ENCODE peak calls at places on chromosomes 2 and 18, in four cellular contexts. Q is WTC11, A is HepG2, U is K562. X is an unnamed sample.

GRCh38 chr18:79260510-79260909 is 135.2 kb upstream of the NFATC1 start:
- DNase-seq in Q (no peak), A (no peak), U (peak; percentile 8), X (no peak)

GRCh38 chr18:11091746-11092145 is 57.6 kb downstream of the PIEZO2 start:
- DNase-seq in Q (no peak), A (no peak), U (no peak), X (no peak)

GRCh38 chr2:25340340-25340886 is 1.3 kb downstream of the DNMT3A start:
- DNase-seq in Q (no peak), A (no peak), U (peak; percentile 17), X (no peak)

GRCh38 chr18:50722311-50722710 is 97.5 kb downstream of the MRO start:
- DNase-seq in Q (no peak), A (no peak), U (peak; percentile 2), X (no peak)

GRCh38 chr18:23805898-23806297 is 116.6 kb downstream of the LAMA3 start:
- DNase-seq in Q (no peak), A (no peak), U (no peak), X (no peak)

GRCh38 chr2:234939976-234940375 is 11.8 kb upstream of the SH3BP4 start:
- DNase-seq in Q (no peak), A (no peak), U (no peak), X (no peak)

GRCh38 chr2:273338-273737 is 8.6 kb downstream of the ACP1 start:
- DNase-seq in Q (no peak), A (no peak), U (no peak), X (no peak)

GRCh38 chr18:12021077-12021476 is 39.8 kb downstream of the IMPA2 start:
- DNase-seq in Q (no peak), A (peak; percentile 66), U (no peak), X (no peak)

GRCh38 chr18:48975221-48975816 is 24.6 kb upstream of the SMAD7 start:
- DNase-seq in Q (no peak), A (no peak), U (no peak), X (no peak)

GRCh38 chr2:16756831-16757644 is 91.4 kb upstream of the CYRIA start:
- DNase-seq in Q (peak; percentile 81), A (peak; percentile 59), U (peak; percentile 80), X (peak; percentile 72)

GRCh38 chr2:159450180-159450579 is 163.7 kb upstream of the WDSUB1 start:
- DNase-seq in Q (no peak), A (no peak), U (no peak), X (no peak)

GRCh38 chr2:24049485-24050021 is at the start of gene FKBP1B:
- DNase-seq in Q (peak; percentile 86), A (peak; percentile 60), U (peak; percentile 80), X (peak; percentile 78)

GRCh38 chr2:78132391-78133370 is 610.5 kb upstream of the LRRTM4 start:
- DNase-seq in Q (no peak), A (no peak), U (no peak), X (no peak)

GRCh38 chr2:233007739-233008138 is 5.3 kb downstream of the NGEF start:
- DNase-seq in Q (no peak), A (no peak), U (no peak), X (no peak)

GRCh38 chr2:66570471-66570870 is 135.5 kb downstream of the MEIS1 start:
- DNase-seq in Q (no peak), A (no peak), U (no peak), X (no peak)

GRCh38 chr2:119826370-119826961 is 66.7 kb downstream of the PTPN4 start:
- DNase-seq in Q (peak; percentile 34), A (peak; percentile 54), U (peak; percentile 58), X (peak; percentile 41)

GRCh38 chr18:14285053-14285452 is 152.8 kb upstream of the ZNF519 start:
- DNase-seq in Q (no peak), A (no peak), U (no peak), X (no peak)

GRCh38 chr2:193482557-193482956 is 1287.8 kb upstream of the TMEFF2 start:
- DNase-seq in Q (no peak), A (no peak), U (no peak), X (no peak)

GRCh38 chr2:132416080-132416911 is at the start of gene GPR39:
- DNase-seq in Q (peak; percentile 74), A (peak; percentile 92), U (peak; percentile 31), X (peak; percentile 57)

GRCh38 chr18:28050561-28050960 is 126.4 kb downstream of the CDH2 start:
- DNase-seq in Q (no peak), A (no peak), U (no peak), X (no peak)

GRCh38 chr18:58996131-58996632 is 131.5 kb downstream of the ZNF532 start:
- DNase-seq in Q (no peak), A (no peak), U (no peak), X (no peak)

GRCh38 chr2:174332607-174333001 is 2.1 kb upstream of the SP9 start:
- DNase-seq in Q (peak; percentile 62), A (no peak), U (peak; percentile 43), X (peak; percentile 38)

GRCh38 chr2:24721470-24721869 is 71.7 kb downstream of the PTRHD1 start:
- DNase-seq in Q (no peak), A (no peak), U (no peak), X (no peak)

GRCh38 chr2:233700028-233700635 is 7.4 kb downstream of the UGT1A6 start:
- DNase-seq in Q (no peak), A (peak; percentile 56), U (peak; percentile 19), X (no peak)

GRCh38 chr2:48312126-48312525 is 217.8 kb upstream of the STON1 start:
- DNase-seq in Q (no peak), A (peak; percentile 25), U (no peak), X (no peak)

GRCh38 chr18:79496978-79497637 is 101.4 kb downstream of the NFATC1 start:
- DNase-seq in Q (no peak), A (no peak), U (peak; percentile 5), X (no peak)

GRCh38 chr2:104425850-104426581 is 427.9 kb upstream of the POU3F3 start:
- DNase-seq in Q (no peak), A (no peak), U (no peak), X (no peak)

GRCh38 chr18:42814184-42814583 is 301.3 kb downstream of the RIT2 start:
- DNase-seq in Q (no peak), A (no peak), U (no peak), X (no peak)

GRCh38 chr2:48799605-48800004 is 44.1 kb upstream of the LHCGR start:
- DNase-seq in Q (no peak), A (no peak), U (no peak), X (no peak)

GRCh38 chr2:127166221-127166860 is 53.8 kb downstream of the CYP27C1 start:
- DNase-seq in Q (no peak), A (no peak), U (no peak), X (no peak)
- TF ChIP-seq ELF4 in Q (no peak), A (no peak), U (no peak), X (no peak)

GRCh38 chr2:219350938-219351280 is 18.4 kb upstream of the RESP18 start:
- DNase-seq in Q (peak; percentile 38), A (no peak), U (no peak), X (no peak)
- TF ChIP-seq ELF4 in Q (no peak), A (no peak), U (no peak), X (no peak)

GRCh38 chr2:230916218-230916617 is 8.8 kb downstream of the GPR55 start:
- DNase-seq in Q (no peak), A (no peak), U (no peak), X (no peak)

GRCh38 chr2:230914886-230915285 is 10.2 kb downstream of the GPR55 start:
- DNase-seq in Q (no peak), A (no peak), U (no peak), X (no peak)

GRCh38 chr2:230913812-230914211 is 11.2 kb downstream of the GPR55 start:
- DNase-seq in Q (no peak), A (no peak), U (no peak), X (no peak)

GRCh38 chr2:230913406-230913805 is 11.6 kb downstream of the GPR55 start:
- DNase-seq in Q (no peak), A (peak; percentile 40), U (peak; percentile 56), X (peak; percentile 57)

GRCh38 chr2:230915297-230915696 is 9.7 kb downstream of the GPR55 start:
- DNase-seq in Q (no peak), A (no peak), U (no peak), X (no peak)
- TF ChIP-seq ELF4 in Q (no peak), A (no peak), U (no peak), X (no peak)

GRCh38 chr2:28664120-28664842 is 87.3 kb upstream of the PPP1CB start:
- DNase-seq in Q (no peak), A (peak; percentile 58), U (peak; percentile 52), X (no peak)

GRCh38 chr2:28661589-28662001 is 90.0 kb upstream of the PPP1CB start:
- DNase-seq in Q (no peak), A (no peak), U (no peak), X (no peak)

GRCh38 chr2:28662044-28662443 is 89.6 kb upstream of the PPP1CB start:
- DNase-seq in Q (no peak), A (no peak), U (no peak), X (no peak)

GRCh38 chr2:28662468-28663095 is 89.0 kb upstream of the PPP1CB start:
- DNase-seq in Q (no peak), A (no peak), U (no peak), X (no peak)

GRCh38 chr2:28663359-28663758 is 88.3 kb upstream of the PPP1CB start:
- DNase-seq in Q (no peak), A (peak; percentile 51), U (no peak), X (no peak)
- TF ChIP-seq ELF4 in Q (no peak), A (no peak), U (no peak), X (no peak)

GRCh38 chr2:165698621-165698946 is 95.5 kb downstream of the GALNT3 start:
- DNase-seq in Q (peak; percentile 37), A (peak; percentile 44), U (peak; percentile 12), X (peak; percentile 62)
- TF ChIP-seq ELF4 in Q (no peak), A (no peak), U (no peak), X (no peak)

GRCh38 chr2:74919827-74920226 is 38.6 kb upstream of the POLE4 start:
- DNase-seq in Q (peak; percentile 89), A (peak; percentile 31), U (peak; percentile 77), X (peak; percentile 86)
- TF ChIP-seq ELF4 in Q (no peak), A (no peak), U (no peak), X (no peak)

GRCh38 chr2:84918430-84918829 is 13.0 kb downstream of the TMSB10 start:
- DNase-seq in Q (no peak), A (no peak), U (no peak), X (no peak)

GRCh38 chr2:84923009-84923408 is 17.6 kb downstream of the TMSB10 start:
- DNase-seq in Q (no peak), A (no peak), U (no peak), X (no peak)

GRCh38 chr2:84925336-84925723 is 19.9 kb downstream of the TMSB10 start:
- DNase-seq in Q (no peak), A (no peak), U (no peak), X (no peak)

GRCh38 chr2:84924173-84925106 is 19.0 kb downstream of the TMSB10 start:
- DNase-seq in Q (peak; percentile 24), A (peak; percentile 95), U (peak; percentile 56), X (no peak)

GRCh38 chr2:84919885-84920580 is 14.6 kb downstream of the TMSB10 start:
- DNase-seq in Q (no peak), A (peak; percentile 95), U (peak; percentile 81), X (no peak)
- TF ChIP-seq ELF4 in Q (no peak), A (no peak), U (no peak), X (no peak)

GRCh38 chr2:203824057-203824456 is 43.5 kb upstream of the CTLA4 start:
- DNase-seq in Q (no peak), A (no peak), U (no peak), X (no peak)
- TF ChIP-seq ELF4 in Q (no peak), A (no peak), U (no peak), X (no peak)